ENCODE peak calls at places on chromosome 1, in seven cellular contexts. E, X, S, Y, R, I and G are unnamed samples.

GRCh38 chr1:101079341-101079740 is 53.8 kb upstream of the DPH5 start:
- DNase-seq in E (no peak), R (no peak), S (no peak), I (no peak), X (peak), Y (no peak), G (no peak)

GRCh38 chr1:214542275-214543199 is 8.9 kb downstream of the PTPN14 start:
- DNase-seq in S (no peak), E (no peak), R (no peak), Y (no peak), I (no peak), X (peak), G (no peak)

GRCh38 chr1:165383067-165383466 is 26.6 kb upstream of the LMX1A start:
- DNase-seq in X (no peak), Y (peak), S (no peak), E (no peak), I (no peak), R (no peak), G (no peak)

GRCh38 chr1:24849653-24850295 is 80.3 kb downstream of the RUNX3 start:
- DNase-seq in Y (peak), I (no peak), S (peak), E (peak), R (no peak), X (peak), G (no peak)

GRCh38 chr1:200708161-200708560 is 30.5 kb upstream of the CAMSAP2 start:
- DNase-seq in S (no peak), I (no peak), Y (no peak), E (no peak), R (no peak), X (no peak), G (no peak)

GRCh38 chr1:97603218-97603617 is 317.6 kb downstream of the DPYD start:
- DNase-seq in E (no peak), I (no peak), Y (no peak), R (no peak), S (no peak), X (no peak), G (no peak)

GRCh38 chr1:180080439-180080838 is 74.2 kb upstream of the QSOX1 start:
- DNase-seq in S (no peak), I (no peak), X (no peak), Y (no peak), E (no peak), R (no peak), G (no peak)

GRCh38 chr1:67484492-67484891 is 54.3 kb upstream of the SERBP1 start:
- DNase-seq in R (no peak), Y (no peak), I (no peak), X (no peak), S (no peak), E (no peak), G (no peak)

GRCh38 chr1:235646463-235646862 is 3.1 kb downstream of the GNG4 start:
- DNase-seq in R (no peak), E (no peak), Y (peak), I (no peak), X (no peak), S (no peak), G (peak)

GRCh38 chr1:245934409-245934808 is 572.7 kb downstream of the SMYD3 start:
- DNase-seq in E (peak), Y (no peak), I (no peak), S (no peak), R (no peak), X (no peak), G (no peak)

GRCh38 chr1:53372501-53372951 is 44.7 kb upstream of the LRP8 start:
- DNase-seq in R (no peak), I (no peak), E (no peak), S (peak), X (no peak), Y (no peak), G (peak)

GRCh38 chr1:54332781-54333585 is 73.2 kb downstream of the SSBP3 start:
- DNase-seq in E (no peak), X (no peak), Y (no peak), S (no peak), I (no peak), R (no peak), G (no peak)

GRCh38 chr1:85244271-85245053 is 15.0 kb downstream of the C1orf52 start:
- DNase-seq in R (no peak), I (no peak), Y (no peak), X (no peak), S (no peak), E (no peak), G (no peak)

GRCh38 chr1:10796029-10796944 is at the start of gene CASZ1:
- DNase-seq in X (peak), S (peak), I (no peak), Y (peak), R (no peak), E (peak), G (no peak)

GRCh38 chr1:222654849-222655248 is 37.0 kb downstream of the MIA3 start:
- DNase-seq in R (peak), S (peak), E (no peak), X (peak), Y (no peak), I (peak), G (peak)

GRCh38 chr1:242057745-242058115 is 58.8 kb upstream of the MAP1LC3C start:
- DNase-seq in E (no peak), S (no peak), X (no peak), Y (no peak), R (no peak), I (no peak), G (no peak)

GRCh38 chr1:100760511-100760910 is 41.0 kb downstream of the VCAM1 start:
- DNase-seq in S (no peak), Y (no peak), E (no peak), R (no peak), X (no peak), I (no peak), G (no peak)

GRCh38 chr1:212520299-212520698 is 87.6 kb downstream of the NENF start:
- DNase-seq in Y (no peak), S (no peak), R (no peak), I (no peak), X (no peak), E (no peak), G (no peak)

GRCh38 chr1:59669752-59670312 is 144.9 kb upstream of the HOOK1 start:
- DNase-seq in X (no peak), E (peak), I (no peak), Y (peak), S (no peak), R (no peak), G (no peak)

GRCh38 chr1:43034778-43035177 is 76.1 kb upstream of the SLC2A1 start:
- DNase-seq in X (no peak), I (no peak), R (no peak), Y (no peak), S (no peak), E (no peak), G (no peak)

GRCh38 chr1:43035821-43036456 is 77.3 kb upstream of the SLC2A1 start:
- DNase-seq in R (no peak), X (no peak), Y (no peak), S (no peak), E (peak), I (no peak), G (no peak)

GRCh38 chr1:43038232-43038929 is 79.7 kb upstream of the SLC2A1 start:
- DNase-seq in I (no peak), X (no peak), R (no peak), S (no peak), Y (no peak), E (no peak), G (no peak)

GRCh38 chr1:43036932-43037331 is 78.3 kb upstream of the SLC2A1 start:
- DNase-seq in I (no peak), X (no peak), R (no peak), Y (no peak), E (no peak), S (no peak), G (no peak)

DNA sequence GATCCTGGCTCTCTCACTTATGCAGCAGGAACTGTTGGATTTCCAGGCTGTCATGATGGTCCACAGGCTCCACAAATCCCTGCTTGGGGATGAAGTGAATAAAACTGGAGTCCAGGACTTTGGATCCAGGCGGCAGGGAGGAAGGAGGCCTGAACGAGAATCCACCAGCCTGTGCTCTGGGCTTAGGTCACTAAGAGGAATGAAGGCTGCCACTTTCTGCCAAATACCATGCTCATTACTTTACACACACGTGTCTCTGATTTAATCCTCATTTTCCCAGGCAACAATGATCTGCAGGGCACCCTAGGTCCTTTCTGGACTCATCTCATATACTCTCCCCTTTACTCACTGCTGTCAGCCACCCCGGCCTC is 77.8 kb upstream of the SLC2A1 start:
- DNase-seq in S (no peak), R (no peak), I (no peak), E (no peak), Y (no peak), X (no peak), G (no peak)
- TF ChIP-seq POLR2AphosphoS5 in S (no peak), R (no peak), I (no peak), E (no peak), Y (no peak), X (no peak), G (no peak)

DNA sequence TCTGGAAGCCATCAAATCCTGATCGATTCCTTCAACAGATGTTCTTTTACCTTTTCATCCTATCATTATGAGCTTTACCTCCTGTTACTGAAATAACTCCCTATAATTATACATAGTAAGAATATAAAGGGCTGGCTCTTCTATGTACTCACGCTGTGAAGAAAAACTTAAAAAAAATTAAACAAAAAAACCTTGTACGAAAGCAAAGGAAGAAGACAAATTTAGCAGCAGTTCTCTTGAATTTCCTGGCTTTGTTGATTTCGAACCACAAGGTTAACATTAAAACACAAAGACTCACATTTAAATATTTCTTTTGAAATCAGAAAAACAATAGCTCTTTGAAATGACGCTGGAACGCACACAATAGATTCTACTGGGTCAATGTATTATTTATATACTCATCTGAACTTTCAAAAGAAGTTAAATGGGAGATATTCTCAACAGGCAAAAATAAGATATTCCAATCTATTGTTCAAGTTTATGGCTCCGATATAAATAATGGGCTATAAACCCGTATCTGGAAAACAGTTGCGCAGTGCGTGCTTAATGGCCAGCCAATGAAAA is 13.6 kb upstream of the SPEN start:
- DNase-seq in R (no peak), E (no peak), Y (no peak), I (no peak), X (peak), S (no peak), G (no peak)
- TF ChIP-seq POLR2AphosphoS5 in R (no peak), E (no peak), Y (no peak), I (no peak), X (no peak), S (no peak), G (no peak)

GRCh38 chr1:210949039-210949438 is 184.9 kb downstream of the KCNH1 start:
- DNase-seq in I (no peak), Y (no peak), R (no peak), S (no peak), E (no peak), X (no peak), G (no peak)

GRCh38 chr1:210949489-210949888 is 184.5 kb downstream of the KCNH1 start:
- DNase-seq in Y (no peak), S (no peak), I (no peak), X (no peak), R (no peak), E (no peak), G (no peak)

DNA sequence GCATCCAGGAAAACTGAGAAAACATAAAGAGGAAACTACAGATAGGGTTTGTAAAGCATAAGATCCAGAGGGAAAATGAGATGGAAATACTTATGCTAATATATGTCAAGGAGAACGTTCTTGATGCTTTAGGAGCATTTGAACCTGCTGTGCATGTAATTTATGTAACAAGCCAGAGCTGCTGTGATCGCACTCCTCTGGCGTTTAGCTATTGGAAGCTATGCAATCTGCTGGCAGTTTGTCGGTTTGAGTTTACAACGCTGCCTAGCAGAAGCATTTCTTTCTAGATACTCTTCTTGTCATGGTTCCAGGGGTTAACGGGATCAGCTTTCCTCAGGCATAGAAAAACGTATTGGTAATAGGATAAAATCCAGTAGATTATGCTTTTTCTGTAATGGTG is 182.7 kb downstream of the KCNH1 start:
- DNase-seq in E (no peak), I (no peak), X (no peak), S (no peak), R (no peak), Y (no peak), G (no peak)
- TF ChIP-seq POLR2AphosphoS5 in E (no peak), I (no peak), X (no peak), S (no peak), R (no peak), Y (no peak), G (no peak)

GRCh38 chr1:63327417-63328139 is 5.2 kb downstream of the FOXD3 start:
- DNase-seq in R (no peak), X (peak), S (peak), Y (peak), E (peak), I (no peak), G (peak)
- TF ChIP-seq POLR2AphosphoS5 in R (no peak), X (no peak), S (no peak), Y (peak), E (no peak), I (no peak), G (no peak)

GRCh38 chr1:35447278-35447677 is 109.9 kb downstream of the KIAA0319L start:
- DNase-seq in R (no peak), Y (no peak), E (no peak), S (no peak), I (no peak), X (no peak), G (no peak)
- TF ChIP-seq POLR2AphosphoS5 in R (no peak), Y (no peak), E (no peak), S (no peak), I (no peak), X (no peak), G (no peak)

DNA sequence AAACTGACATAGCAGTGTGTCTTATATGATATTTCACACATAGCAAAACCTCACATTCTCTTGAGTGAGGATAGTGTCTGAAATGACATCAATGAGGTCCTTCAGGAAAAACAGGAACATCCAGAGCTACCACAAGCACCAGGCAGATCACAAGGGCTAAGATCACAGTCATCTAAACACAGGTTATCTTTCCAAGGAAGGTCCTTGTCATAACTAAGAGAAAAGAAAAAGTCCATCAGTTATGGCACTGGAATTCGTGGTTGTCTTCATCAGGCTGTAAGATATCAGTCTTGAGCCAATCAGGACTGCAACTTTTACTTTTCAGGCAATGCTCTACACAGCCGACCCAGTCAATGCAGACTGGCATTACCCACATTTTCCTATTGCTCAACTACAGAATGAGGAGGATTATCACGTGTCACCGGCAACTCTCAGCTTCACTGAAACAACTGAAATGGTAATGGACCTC is 26.4 kb downstream of the SORT1 start:
- DNase-seq in I (no peak), E (no peak), Y (peak), S (no peak), R (no peak), X (no peak), G (no peak)
- TF ChIP-seq POLR2AphosphoS5 in I (no peak), E (no peak), Y (peak), S (peak), R (no peak), X (no peak), G (no peak)

GRCh38 chr1:201928266-201928665 is 18.1 kb downstream of the LMOD1 start:
- DNase-seq in X (no peak), Y (no peak), I (no peak), E (no peak), S (no peak), R (no peak), G (no peak)
- TF ChIP-seq POLR2AphosphoS5 in X (no peak), Y (no peak), I (no peak), E (no peak), S (no peak), R (no peak), G (no peak)

DNA sequence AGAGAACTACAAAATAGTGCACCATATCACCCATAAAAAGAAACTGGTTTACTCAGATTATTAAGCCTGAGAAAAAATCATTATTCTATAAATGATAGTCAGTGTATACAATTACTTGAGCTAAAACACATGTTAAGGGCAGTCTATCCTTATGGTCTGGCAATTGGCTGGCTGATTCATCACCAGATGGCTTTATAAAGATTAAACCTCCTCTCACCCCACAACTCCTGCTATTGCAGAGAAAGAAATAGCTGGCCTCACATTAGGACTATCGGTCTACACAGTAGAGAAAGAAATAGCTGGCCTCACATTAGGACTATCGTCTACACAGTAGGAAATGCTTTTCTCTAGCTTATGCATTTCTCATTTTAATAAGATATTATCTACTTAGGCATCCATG is 21.2 kb downstream of the CEP170 start:
- DNase-seq in S (no peak), I (no peak), R (no peak), E (no peak), X (peak), Y (no peak), G (no peak)
- TF ChIP-seq POLR2AphosphoS5 in S (no peak), I (no peak), R (no peak), E (no peak), X (no peak), Y (no peak), G (no peak)

GRCh38 chr1:31415658-31416057 is 2.6 kb downstream of the SERINC2 start:
- DNase-seq in S (no peak), E (no peak), Y (no peak), X (no peak), I (no peak), R (no peak), G (no peak)

GRCh38 chr1:31412732-31413404 is at the start of gene SERINC2:
- DNase-seq in R (no peak), Y (no peak), E (peak), I (peak), S (peak), X (no peak), G (peak)

GRCh38 chr1:31416101-31416736 is 3.2 kb downstream of the SERINC2 start:
- DNase-seq in R (no peak), X (no peak), S (peak), Y (no peak), I (no peak), E (peak), G (no peak)

GRCh38 chr1:31413405-31414005 is 492 bp downstream of the SERINC2 start:
- DNase-seq in R (no peak), S (peak), Y (peak), I (no peak), E (peak), X (peak), G (peak)

DNA sequence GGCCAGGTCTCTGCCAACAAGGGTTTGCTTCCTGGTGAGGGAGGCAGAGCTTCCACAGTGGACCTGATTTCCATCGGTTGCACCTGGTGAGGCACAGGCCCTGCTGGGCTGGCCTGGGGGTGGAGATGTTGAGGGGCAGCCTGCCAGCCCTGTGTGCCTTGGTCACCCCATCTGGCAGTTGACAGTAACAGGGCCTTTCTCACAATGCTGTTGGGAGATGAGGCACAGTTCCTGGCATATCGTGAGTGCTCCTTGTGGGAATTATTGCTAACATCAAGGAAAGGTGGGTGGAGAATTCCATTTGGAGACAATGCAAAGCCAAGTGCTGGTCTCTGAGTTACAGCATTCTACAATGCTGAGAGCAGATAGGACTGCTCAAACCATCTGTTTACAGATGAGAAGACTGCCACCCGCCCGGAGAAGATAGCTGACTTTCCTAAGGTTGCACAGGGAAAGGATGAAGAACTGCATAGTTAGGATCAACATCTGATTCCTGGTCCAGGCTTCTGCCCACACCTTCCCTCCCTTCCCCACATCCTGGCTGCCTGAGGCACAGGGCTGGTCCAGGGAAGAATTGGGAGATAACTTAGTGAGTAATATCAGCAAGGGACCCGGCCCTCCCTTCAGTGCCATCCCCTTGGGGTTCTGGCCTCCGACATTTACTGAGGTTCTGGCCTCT is 1.8 kb downstream of the SERINC2 start:
- DNase-seq in X (no peak), R (no peak), Y (no peak), E (no peak), S (peak), I (no peak), G (no peak)
- TF ChIP-seq POLR2AphosphoS5 in X (no peak), R (no peak), Y (no peak), E (no peak), S (peak), I (no peak), G (no peak)